ENCODE peak calls at places on chromosomes 3 and 15, in four cellular contexts. One of them, this sample, is unnamed.

GRCh38 chr3:126349071-126349470 is 8.1 kb downstream of the KLF15 start:
- DNase-seq in K562: no peak
- DNase-seq in WTC11: peak
- DNase-seq in GM12878: no peak
- DNase-seq in this sample: no peak

GRCh38 chr15:68389936-68390790 is 41.8 kb downstream of the ITGA11 start:
- DNase-seq in WTC11: peak
- DNase-seq in K562: no peak
- DNase-seq in GM12878: peak
- DNase-seq in this sample: no peak

GRCh38 chr3:51637941-51638471 is 33.0 kb upstream of the TEX264 start:
- DNase-seq in WTC11: peak
- DNase-seq in GM12878: no peak
- DNase-seq in K562: peak
- DNase-seq in this sample: peak

GRCh38 chr15:101114146-101114545 is 137.7 kb downstream of the CHSY1 start:
- DNase-seq in WTC11: no peak
- DNase-seq in GM12878: no peak
- DNase-seq in K562: no peak
- DNase-seq in this sample: no peak

GRCh38 chr3:133915685-133916639 is 20.3 kb upstream of the RAB6B start:
- DNase-seq in WTC11: no peak
- DNase-seq in K562: no peak
- DNase-seq in GM12878: no peak
- DNase-seq in this sample: no peak

GRCh38 chr3:171459130-171459941 is 869 bp downstream of the TNIK start:
- DNase-seq in GM12878: no peak
- DNase-seq in K562: peak
- DNase-seq in WTC11: peak
- DNase-seq in this sample: no peak

GRCh38 chr3:119207512-119207875 is 33.2 kb downstream of the B4GALT4 start:
- DNase-seq in GM12878: no peak
- DNase-seq in WTC11: no peak
- DNase-seq in K562: no peak
- DNase-seq in this sample: no peak

GRCh38 chr15:30956216-30956803 is 35.1 kb downstream of the MTMR10 start:
- DNase-seq in WTC11: no peak
- DNase-seq in GM12878: no peak
- DNase-seq in K562: no peak
- DNase-seq in this sample: no peak

GRCh38 chr15:68583936-68584703 is 5.3 kb downstream of the CORO2B start:
- DNase-seq in GM12878: no peak
- DNase-seq in WTC11: no peak
- DNase-seq in K562: no peak
- DNase-seq in this sample: no peak

GRCh38 chr3:16945330-16945729 is 60.6 kb downstream of the PLCL2 start:
- DNase-seq in K562: no peak
- DNase-seq in WTC11: no peak
- DNase-seq in GM12878: no peak
- DNase-seq in this sample: no peak

GRCh38 chr15:89672221-89673161 is 6.7 kb downstream of the PLIN1 start:
- DNase-seq in K562: no peak
- DNase-seq in WTC11: no peak
- DNase-seq in GM12878: no peak
- DNase-seq in this sample: no peak

GRCh38 chr3:148360046-148360445 is 337.7 kb upstream of the AGTR1 start:
- DNase-seq in GM12878: no peak
- DNase-seq in K562: no peak
- DNase-seq in WTC11: no peak
- DNase-seq in this sample: no peak

GRCh38 chr3:150793641-150794040 is 30.7 kb upstream of the SIAH2 start:
- DNase-seq in K562: no peak
- DNase-seq in GM12878: no peak
- DNase-seq in WTC11: no peak
- DNase-seq in this sample: peak

GRCh38 chr15:82551646-82552247 is 11.5 kb upstream of the RPS17 start:
- DNase-seq in K562: no peak
- DNase-seq in WTC11: no peak
- DNase-seq in GM12878: no peak
- DNase-seq in this sample: no peak

GRCh38 chr3:44045476-44046275 is 196.0 kb upstream of the TOPAZ1 start:
- DNase-seq in K562: no peak
- DNase-seq in WTC11: no peak
- DNase-seq in GM12878: peak
- DNase-seq in this sample: no peak

GRCh38 chr3:194900886-194901522 is 215.3 kb downstream of the FAM43A start:
- DNase-seq in GM12878: no peak
- DNase-seq in WTC11: no peak
- DNase-seq in K562: no peak
- DNase-seq in this sample: no peak

GRCh38 chr3:62875103-62876002 is at the start of gene CADPS:
- DNase-seq in GM12878: no peak
- DNase-seq in K562: no peak
- DNase-seq in WTC11: peak
- DNase-seq in this sample: no peak

GRCh38 chr3:119311191-119311925 is 17.2 kb downstream of the ARHGAP31 start:
- DNase-seq in K562: no peak
- DNase-seq in GM12878: no peak
- DNase-seq in WTC11: no peak
- DNase-seq in this sample: no peak

GRCh38 chr3:108603689-108604088 is 14.2 kb downstream of the DZIP3 start:
- DNase-seq in K562: no peak
- DNase-seq in WTC11: no peak
- DNase-seq in GM12878: no peak
- DNase-seq in this sample: no peak

GRCh38 chr3:142022381-142022780 is 127.0 kb downstream of the TFDP2 start:
- DNase-seq in GM12878: peak
- DNase-seq in K562: peak
- DNase-seq in WTC11: no peak
- DNase-seq in this sample: no peak

GRCh38 chr3:11917051-11917450 is 70.4 kb upstream of the TAMM41 start:
- DNase-seq in WTC11: no peak
- DNase-seq in K562: no peak
- DNase-seq in GM12878: no peak
- DNase-seq in this sample: no peak

GRCh38 chr3:185270262-185270955 is 16.6 kb upstream of the EHHADH start:
- DNase-seq in WTC11: peak
- DNase-seq in GM12878: no peak
- DNase-seq in K562: peak
- DNase-seq in this sample: peak

GRCh38 chr3:152403632-152404066 is 134.9 kb downstream of the MBNL1 start:
- DNase-seq in GM12878: no peak
- DNase-seq in WTC11: no peak
- DNase-seq in K562: peak
- DNase-seq in this sample: no peak

GRCh38 chr3:18302517-18302916 is 122.6 kb downstream of the SATB1 start:
- DNase-seq in WTC11: no peak
- DNase-seq in GM12878: no peak
- DNase-seq in K562: no peak
- DNase-seq in this sample: no peak

GRCh38 chr15:61227269-61228024 is 1.7 kb downstream of the RORA start:
- DNase-seq in WTC11: peak
- DNase-seq in K562: no peak
- DNase-seq in GM12878: no peak
- DNase-seq in this sample: no peak

GRCh38 chr3:134249935-134250716 is 533 bp downstream of the RYK start:
- DNase-seq in GM12878: no peak
- DNase-seq in WTC11: peak
- DNase-seq in K562: peak
- DNase-seq in this sample: peak

GRCh38 chr3:23900744-23901143 is 16.0 kb downstream of the NKIRAS1 start:
- DNase-seq in K562: no peak
- DNase-seq in WTC11: no peak
- DNase-seq in GM12878: no peak
- DNase-seq in this sample: peak

GRCh38 chr3:191094057-191094456 is 105.0 kb upstream of the OSTN start:
- DNase-seq in K562: no peak
- DNase-seq in GM12878: no peak
- DNase-seq in WTC11: no peak
- DNase-seq in this sample: no peak

GRCh38 chr3:71066849-71067261 is 516.7 kb downstream of the FOXP1 start:
- DNase-seq in GM12878: no peak
- DNase-seq in WTC11: no peak
- DNase-seq in K562: no peak
- DNase-seq in this sample: no peak

GRCh38 chr3:2823437-2824211 is 286.6 kb downstream of the IL5RA start:
- DNase-seq in GM12878: no peak
- DNase-seq in WTC11: no peak
- DNase-seq in K562: no peak
- DNase-seq in this sample: no peak

GRCh38 chr3:83928903-83929302 is 1029.9 kb upstream of the CADM2 start:
- DNase-seq in K562: no peak
- DNase-seq in GM12878: no peak
- DNase-seq in WTC11: no peak
- DNase-seq in this sample: no peak

GRCh38 chr3:83938491-83938890 is 1020.3 kb upstream of the CADM2 start:
- DNase-seq in GM12878: no peak
- DNase-seq in WTC11: no peak
- DNase-seq in K562: no peak
- DNase-seq in this sample: no peak

GRCh38 chr3:83934208-83935150 is 1024.3 kb upstream of the CADM2 start:
- DNase-seq in K562: no peak
- DNase-seq in WTC11: no peak
- DNase-seq in GM12878: peak
- DNase-seq in this sample: peak
- TF ChIP-seq CBFB in K562: no peak
- TF ChIP-seq CBFB in WTC11: no peak
- TF ChIP-seq CBFB in GM12878: no peak
- TF ChIP-seq CBFB in this sample: no peak

DNA sequence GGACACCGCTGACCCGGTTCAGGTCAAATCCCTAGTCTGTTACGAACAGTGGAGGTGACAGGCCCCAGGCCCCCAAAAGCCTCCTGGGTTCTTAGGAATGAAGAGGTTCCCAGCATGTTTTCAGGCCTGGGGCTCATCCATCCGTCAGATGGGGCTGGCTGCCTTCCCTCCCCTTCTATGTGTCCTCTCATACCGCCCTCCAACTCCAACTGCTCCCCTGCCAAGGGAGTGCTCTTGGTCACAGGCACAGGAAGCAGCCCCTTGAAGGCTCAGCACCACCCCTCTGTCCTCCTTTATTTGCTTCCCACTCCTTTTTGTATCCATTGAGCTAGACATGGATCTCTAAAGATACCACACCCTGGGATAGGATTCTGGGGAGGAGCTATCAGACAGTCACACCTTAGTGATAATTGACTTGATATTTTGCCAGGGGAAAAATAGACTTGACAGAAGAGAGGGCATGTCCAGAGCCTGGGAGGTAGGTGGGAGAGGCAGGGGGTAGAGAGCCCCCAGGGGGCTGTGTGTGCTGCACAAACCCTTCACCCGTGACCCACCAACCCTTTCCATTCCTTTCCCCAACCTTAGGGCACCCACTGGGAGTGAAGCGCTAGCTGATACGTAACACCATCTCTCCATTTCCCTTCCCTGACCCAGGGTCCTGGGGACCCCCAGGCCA is 10.7 kb upstream of the CSPG4 start:
- DNase-seq in GM12878: no peak
- DNase-seq in WTC11: no peak
- DNase-seq in K562: peak
- DNase-seq in this sample: no peak
- TF ChIP-seq CBFB in GM12878: no peak
- TF ChIP-seq CBFB in WTC11: no peak
- TF ChIP-seq CBFB in K562: no peak
- TF ChIP-seq CBFB in this sample: no peak

GRCh38 chr3:65153850-65154512 is 466.2 kb upstream of the ADAMTS9 start:
- DNase-seq in K562: no peak
- DNase-seq in GM12878: no peak
- DNase-seq in WTC11: no peak
- DNase-seq in this sample: no peak
- TF ChIP-seq CBFB in K562: no peak
- TF ChIP-seq CBFB in GM12878: no peak
- TF ChIP-seq CBFB in WTC11: no peak
- TF ChIP-seq CBFB in this sample: no peak

GRCh38 chr15:71562251-71562650 is 248.1 kb upstream of the NR2E3 start:
- DNase-seq in K562: no peak
- DNase-seq in GM12878: no peak
- DNase-seq in WTC11: no peak
- DNase-seq in this sample: no peak
- TF ChIP-seq CBFB in K562: no peak
- TF ChIP-seq CBFB in GM12878: no peak
- TF ChIP-seq CBFB in WTC11: no peak
- TF ChIP-seq CBFB in this sample: no peak

GRCh38 chr15:81021321-81021720 is 20.6 kb downstream of the TLNRD1 start:
- DNase-seq in K562: no peak
- DNase-seq in GM12878: no peak
- DNase-seq in WTC11: no peak
- DNase-seq in this sample: no peak
- TF ChIP-seq CBFB in K562: no peak
- TF ChIP-seq CBFB in GM12878: no peak
- TF ChIP-seq CBFB in WTC11: no peak
- TF ChIP-seq CBFB in this sample: no peak

GRCh38 chr3:52649461-52650210 is 36.1 kb downstream of the PBRM1 start:
- DNase-seq in GM12878: no peak
- DNase-seq in K562: no peak
- DNase-seq in WTC11: no peak
- DNase-seq in this sample: no peak
- TF ChIP-seq CBFB in GM12878: no peak
- TF ChIP-seq CBFB in K562: no peak
- TF ChIP-seq CBFB in WTC11: no peak
- TF ChIP-seq CBFB in this sample: no peak

DNA sequence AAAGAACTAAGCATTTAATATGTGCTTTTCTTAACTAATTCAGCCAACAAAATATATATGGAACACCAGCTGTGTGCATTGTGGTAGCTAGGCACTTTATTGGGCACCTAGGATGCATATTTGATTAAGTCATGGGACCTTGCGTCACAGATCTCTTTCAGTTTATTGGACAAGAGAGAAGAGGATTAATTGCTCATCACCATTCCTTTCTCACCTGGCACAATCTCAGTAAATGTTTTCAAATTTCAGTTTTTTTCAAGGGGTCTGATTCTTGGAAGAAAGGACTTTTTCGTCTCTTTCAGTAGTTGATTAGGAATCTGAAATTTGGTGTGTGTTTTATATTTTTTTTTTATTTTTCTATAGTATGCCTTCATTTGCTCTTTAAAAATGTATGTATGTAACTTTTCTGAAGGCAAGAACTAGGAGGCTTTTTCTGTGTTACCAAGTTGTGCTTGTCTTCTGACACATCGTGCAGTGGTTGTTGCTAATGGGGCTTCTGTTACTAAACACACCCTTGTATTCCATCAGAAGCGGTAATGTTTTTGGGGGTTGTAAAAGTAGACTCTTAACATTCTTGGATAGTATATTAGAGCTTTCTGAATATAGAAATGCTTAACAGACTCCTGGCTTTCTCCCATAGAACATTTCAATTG is 2.2 kb downstream of the TIPARP start:
- DNase-seq in K562: no peak
- DNase-seq in WTC11: no peak
- DNase-seq in GM12878: no peak
- DNase-seq in this sample: no peak
- TF ChIP-seq CBFB in K562: no peak
- TF ChIP-seq CBFB in WTC11: no peak
- TF ChIP-seq CBFB in GM12878: no peak
- TF ChIP-seq CBFB in this sample: no peak

This sample was measured in HepG2.